ENCODE peak calls at places on chromosomes 4 and X, in six cellular contexts. One of them, this sample, is unnamed.

GRCh38 chr4:185219551-185220344 is 10.3 kb downstream of the SNX25 start:
- DNase-seq in WTC11: no peak
- DNase-seq in GM12878: no peak
- DNase-seq in HCT116: no peak
- DNase-seq in HepG2: no peak
- DNase-seq in K562: no peak
- DNase-seq in this sample: no peak

GRCh38 chr4:72352746-72353145 is 216.3 kb downstream of the ADAMTS3 start:
- DNase-seq in GM12878: no peak
- DNase-seq in HCT116: no peak
- DNase-seq in HepG2: no peak
- DNase-seq in WTC11: no peak
- DNase-seq in K562: no peak
- DNase-seq in this sample: no peak

GRCh38 chr4:109559625-109559982 is 442 bp upstream of the MCUB start:
- DNase-seq in HCT116: no peak
- DNase-seq in WTC11: peak; percentile 63
- DNase-seq in GM12878: no peak
- DNase-seq in K562: peak; percentile 14
- DNase-seq in HepG2: no peak
- DNase-seq in this sample: peak; percentile 77

GRCh38 chrX:55710701-55711100 is 6.8 kb upstream of the RRAGB start:
- DNase-seq in HCT116: no peak
- DNase-seq in WTC11: no peak
- DNase-seq in HepG2: no peak
- DNase-seq in GM12878: no peak
- DNase-seq in K562: no peak
- DNase-seq in this sample: no peak

GRCh38 chr4:23654791-23655190 is 235.1 kb downstream of the PPARGC1A start:
- DNase-seq in K562: no peak
- DNase-seq in WTC11: no peak
- DNase-seq in HepG2: no peak
- DNase-seq in HCT116: no peak
- DNase-seq in GM12878: no peak
- DNase-seq in this sample: no peak

GRCh38 chr4:138982754-138983153 is 32.8 kb upstream of the NOCT start:
- DNase-seq in WTC11: no peak
- DNase-seq in GM12878: no peak
- DNase-seq in K562: no peak
- DNase-seq in HepG2: no peak
- DNase-seq in HCT116: no peak
- DNase-seq in this sample: peak; percentile 38

GRCh38 chrX:153725039-153725831 is 579 bp downstream of the ABCD1 start:
- DNase-seq in HCT116: no peak
- DNase-seq in GM12878: no peak
- DNase-seq in WTC11: peak; percentile 15
- DNase-seq in HepG2: no peak
- DNase-seq in K562: no peak
- DNase-seq in this sample: no peak

GRCh38 chr4:94455081-94455480 is 3.3 kb downstream of the PDLIM5 start:
- DNase-seq in GM12878: no peak
- DNase-seq in WTC11: no peak
- DNase-seq in K562: no peak
- DNase-seq in HCT116: no peak
- DNase-seq in HepG2: peak; percentile 68
- DNase-seq in this sample: no peak

GRCh38 chrX:115233497-115234219 is at the start of gene LRCH2:
- DNase-seq in WTC11: peak; percentile 39
- DNase-seq in K562: no peak
- DNase-seq in HCT116: no peak
- DNase-seq in GM12878: no peak
- DNase-seq in HepG2: no peak
- DNase-seq in this sample: no peak

GRCh38 chr4:166435449-166435848 is 562.4 kb downstream of the TLL1 start:
- DNase-seq in HCT116: no peak
- DNase-seq in HepG2: no peak
- DNase-seq in WTC11: no peak
- DNase-seq in K562: no peak
- DNase-seq in GM12878: no peak
- DNase-seq in this sample: no peak

GRCh38 chrX:42229533-42229932 is 306.2 kb upstream of the CASK start:
- DNase-seq in HepG2: no peak
- DNase-seq in GM12878: no peak
- DNase-seq in WTC11: no peak
- DNase-seq in HCT116: no peak
- DNase-seq in K562: no peak
- DNase-seq in this sample: no peak

GRCh38 chr4:70746179-70746839 is 24.5 kb downstream of the RUFY3 start:
- DNase-seq in GM12878: no peak
- DNase-seq in WTC11: no peak
- DNase-seq in K562: no peak
- DNase-seq in HCT116: no peak
- DNase-seq in HepG2: no peak
- DNase-seq in this sample: no peak

GRCh38 chrX:110383414-110383813 is 24.8 kb downstream of the RTL9 start:
- DNase-seq in HCT116: no peak
- DNase-seq in HepG2: no peak
- DNase-seq in GM12878: no peak
- DNase-seq in K562: no peak
- DNase-seq in WTC11: no peak
- DNase-seq in this sample: no peak

GRCh38 chr4:44817905-44818304 is 91.5 kb upstream of the GNPDA2 start:
- DNase-seq in K562: no peak
- DNase-seq in HepG2: no peak
- DNase-seq in GM12878: no peak
- DNase-seq in WTC11: no peak
- DNase-seq in HCT116: no peak
- DNase-seq in this sample: no peak

GRCh38 chr4:176896211-176896610 is 103.5 kb upstream of the VEGFC start:
- DNase-seq in WTC11: no peak
- DNase-seq in HCT116: no peak
- DNase-seq in GM12878: no peak
- DNase-seq in K562: no peak
- DNase-seq in HepG2: no peak
- DNase-seq in this sample: no peak

GRCh38 chr4:54687887-54688841 is 30.4 kb downstream of the KIT start:
- DNase-seq in HepG2: no peak
- DNase-seq in HCT116: no peak
- DNase-seq in K562: no peak
- DNase-seq in GM12878: no peak
- DNase-seq in WTC11: no peak
- DNase-seq in this sample: no peak

GRCh38 chr4:145043306-145043705 is 54.7 kb downstream of the ANAPC10 start:
- DNase-seq in K562: no peak
- DNase-seq in WTC11: no peak
- DNase-seq in HepG2: no peak
- DNase-seq in GM12878: no peak
- DNase-seq in HCT116: no peak
- DNase-seq in this sample: no peak

GRCh38 chrX:10932842-10933440 is 178.2 kb upstream of the HCCS start:
- DNase-seq in HepG2: no peak
- DNase-seq in K562: no peak
- DNase-seq in GM12878: no peak
- DNase-seq in WTC11: no peak
- DNase-seq in HCT116: no peak
- DNase-seq in this sample: no peak

GRCh38 chrX:6095469-6095868 is 133.2 kb downstream of the NLGN4X start:
- DNase-seq in GM12878: no peak
- DNase-seq in WTC11: peak; percentile 43
- DNase-seq in HCT116: no peak
- DNase-seq in K562: no peak
- DNase-seq in HepG2: no peak
- DNase-seq in this sample: no peak

GRCh38 chr4:64584981-64585557 is 175.8 kb upstream of the TECRL start:
- DNase-seq in WTC11: peak; percentile 18
- DNase-seq in HCT116: peak; percentile 3
- DNase-seq in K562: peak; percentile 50
- DNase-seq in HepG2: peak; percentile 40
- DNase-seq in GM12878: no peak
- DNase-seq in this sample: no peak

GRCh38 chr4:41852229-41852628 is 83.0 kb upstream of the TMEM33 start:
- DNase-seq in K562: no peak
- DNase-seq in HCT116: no peak
- DNase-seq in GM12878: no peak
- DNase-seq in HepG2: no peak
- DNase-seq in WTC11: no peak
- DNase-seq in this sample: no peak

GRCh38 chr4:885353-885752 is 46.8 kb downstream of the GAK start:
- DNase-seq in WTC11: no peak
- DNase-seq in GM12878: no peak
- DNase-seq in HCT116: no peak
- DNase-seq in K562: no peak
- DNase-seq in HepG2: no peak
- DNase-seq in this sample: no peak

GRCh38 chrX:22147214-22147613 is 115.1 kb downstream of the PHEX start:
- DNase-seq in HepG2: no peak
- DNase-seq in K562: no peak
- DNase-seq in GM12878: no peak
- DNase-seq in HCT116: no peak
- DNase-seq in WTC11: no peak
- DNase-seq in this sample: no peak

GRCh38 chrX:87621697-87622096 is 104.1 kb downstream of the KLHL4 start:
- DNase-seq in HepG2: no peak
- DNase-seq in K562: no peak
- DNase-seq in GM12878: no peak
- DNase-seq in HCT116: no peak
- DNase-seq in WTC11: no peak
- DNase-seq in this sample: no peak

GRCh38 chrX:87626996-87627395 is 109.4 kb downstream of the KLHL4 start:
- DNase-seq in K562: no peak
- DNase-seq in WTC11: no peak
- DNase-seq in GM12878: no peak
- DNase-seq in HepG2: no peak
- DNase-seq in HCT116: no peak
- DNase-seq in this sample: no peak
- TF ChIP-seq ATF3 in K562: no peak
- TF ChIP-seq ATF3 in WTC11: no peak
- TF ChIP-seq ATF3 in GM12878: no peak
- TF ChIP-seq ATF3 in HepG2: no peak
- TF ChIP-seq ATF3 in HCT116: no peak
- TF ChIP-seq ATF3 in this sample: no peak

DNA sequence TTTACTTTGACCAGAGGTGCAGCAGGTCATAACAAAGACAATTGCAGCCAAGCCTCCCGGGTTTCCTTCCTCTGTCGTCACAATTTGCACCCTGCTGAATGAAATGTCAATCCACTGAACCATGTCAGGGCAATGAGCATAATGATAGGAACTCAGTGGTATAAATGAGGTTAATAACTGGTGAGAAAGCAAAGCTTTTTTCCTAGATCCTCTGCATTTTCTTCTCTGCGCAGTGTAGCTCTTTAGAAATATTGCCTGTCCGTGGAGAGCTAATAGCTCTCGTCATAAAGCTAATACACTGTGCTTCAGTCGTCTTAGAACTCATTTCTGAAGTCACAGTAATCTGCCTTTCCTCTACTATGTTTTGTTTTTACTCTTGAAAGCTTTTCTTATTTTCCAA is 1960.1 kb upstream of the ADGRL3 start:
- DNase-seq in GM12878: no peak
- DNase-seq in HepG2: no peak
- DNase-seq in K562: no peak
- DNase-seq in WTC11: no peak
- DNase-seq in HCT116: no peak
- DNase-seq in this sample: no peak
- TF ChIP-seq ATF3 in GM12878: no peak
- TF ChIP-seq ATF3 in HepG2: no peak
- TF ChIP-seq ATF3 in K562: no peak
- TF ChIP-seq ATF3 in WTC11: no peak
- TF ChIP-seq ATF3 in HCT116: no peak
- TF ChIP-seq ATF3 in this sample: no peak

GRCh38 chr4:7296661-7297335 is 104.5 kb downstream of the SORCS2 start:
- DNase-seq in WTC11: no peak
- DNase-seq in GM12878: no peak
- DNase-seq in HCT116: no peak
- DNase-seq in HepG2: no peak
- DNase-seq in K562: no peak
- DNase-seq in this sample: no peak
- TF ChIP-seq ATF3 in WTC11: no peak
- TF ChIP-seq ATF3 in GM12878: no peak
- TF ChIP-seq ATF3 in HCT116: no peak
- TF ChIP-seq ATF3 in HepG2: no peak
- TF ChIP-seq ATF3 in K562: no peak
- TF ChIP-seq ATF3 in this sample: no peak

GRCh38 chrX:150258176-150258425 is 105.0 kb upstream of the MAMLD1 start:
- DNase-seq in HepG2: no peak
- DNase-seq in GM12878: no peak
- DNase-seq in HCT116: no peak
- DNase-seq in K562: no peak
- DNase-seq in WTC11: no peak
- DNase-seq in this sample: no peak

GRCh38 chrX:150257348-150258175 is 105.6 kb upstream of the MAMLD1 start:
- DNase-seq in GM12878: no peak
- DNase-seq in WTC11: peak; percentile 10
- DNase-seq in K562: no peak
- DNase-seq in HepG2: no peak
- DNase-seq in HCT116: no peak
- DNase-seq in this sample: no peak

GRCh38 chrX:150255441-150256296 is 107.4 kb upstream of the MAMLD1 start:
- DNase-seq in WTC11: no peak
- DNase-seq in GM12878: no peak
- DNase-seq in HepG2: no peak
- DNase-seq in HCT116: no peak
- DNase-seq in K562: no peak
- DNase-seq in this sample: no peak

GRCh38 chrX:150256297-150256650 is 106.8 kb upstream of the MAMLD1 start:
- DNase-seq in GM12878: no peak
- DNase-seq in WTC11: no peak
- DNase-seq in K562: no peak
- DNase-seq in HCT116: no peak
- DNase-seq in HepG2: no peak
- DNase-seq in this sample: no peak

DNA sequence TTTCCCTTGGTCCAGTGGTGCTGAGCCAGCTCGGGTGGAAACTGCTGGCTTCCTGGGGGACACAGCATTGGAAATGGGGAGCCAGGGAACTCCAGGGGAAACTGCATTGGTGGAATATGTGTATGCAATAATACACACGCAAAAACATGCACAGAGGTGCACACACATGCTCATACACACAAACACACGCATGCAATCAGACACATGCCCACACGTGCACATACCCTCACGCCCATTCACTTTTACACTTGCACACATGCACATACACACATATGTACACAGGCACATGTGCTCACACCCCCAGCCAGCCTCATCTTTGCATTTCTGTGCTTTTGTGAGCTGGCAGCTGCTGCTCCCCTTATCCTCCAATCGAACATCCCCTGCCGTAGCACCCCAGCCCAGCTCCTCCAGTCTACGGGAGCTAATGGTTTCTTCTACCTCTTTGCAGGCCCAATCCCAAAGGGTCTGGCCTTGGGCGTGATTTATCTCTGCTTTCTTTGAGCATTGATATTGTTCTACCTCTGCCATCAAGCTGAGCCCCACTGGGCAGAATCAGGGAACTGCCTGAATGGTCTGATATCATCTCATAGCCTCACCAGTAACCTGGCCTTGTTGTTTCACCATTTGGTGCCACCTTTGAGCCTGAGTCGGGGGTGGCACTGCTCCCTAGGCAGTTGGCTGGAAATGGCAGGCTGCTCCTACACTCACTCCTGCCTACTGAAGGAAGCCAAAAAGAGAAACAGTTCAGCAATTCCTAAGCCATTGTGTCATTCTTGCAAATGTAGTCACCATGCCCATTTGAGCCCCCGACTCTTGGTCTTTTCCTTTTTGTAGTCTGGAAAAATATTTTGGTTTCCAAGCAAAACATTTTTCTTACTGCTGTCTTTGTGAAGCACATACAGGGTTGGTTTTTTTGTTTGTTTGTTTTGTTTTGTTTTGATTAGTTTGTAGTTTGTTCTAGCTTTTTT is 104.4 kb upstream of the MAMLD1 start:
- DNase-seq in K562: no peak
- DNase-seq in GM12878: no peak
- DNase-seq in HepG2: no peak
- DNase-seq in WTC11: no peak
- DNase-seq in HCT116: no peak
- DNase-seq in this sample: no peak
- TF ChIP-seq ATF3 in K562: no peak
- TF ChIP-seq ATF3 in GM12878: no peak
- TF ChIP-seq ATF3 in HepG2: no peak
- TF ChIP-seq ATF3 in WTC11: no peak
- TF ChIP-seq ATF3 in HCT116: no peak
- TF ChIP-seq ATF3 in this sample: no peak

This sample was measured in H1.